ENCODE peak calls at places on chromosomes 4 and X, in eight cellular contexts. U, F, C, P, H, Z, E and N are unnamed samples.

GRCh38 chr4:95243892-95244291 is 304.9 kb downstream of the UNC5C start:
- DNase-seq in U (no peak), F (no peak), C (no peak), P (no peak), H (no peak), Z (no peak), E (no peak), N (no peak)

GRCh38 chrX:153905481-153906095 is 1.1 kb downstream of the AVPR2 start:
- DNase-seq in U (no peak), F (no peak), C (no peak), P (no peak), H (no peak), Z (no peak), E (no peak), N (no peak)

GRCh38 chrX:1535241-1536041 is 1.5 kb downstream of the P2RY8 start:
- DNase-seq in U (no peak), F (no peak), C (no peak), P (no peak), H (no peak), Z (no peak), E (no peak), N (peak)

GRCh38 chr4:108846568-108846967 is 83.7 kb upstream of the ETNPPL start:
- DNase-seq in U (no peak), F (no peak), C (no peak), P (no peak), H (no peak), Z (no peak), E (peak), N (no peak)

GRCh38 chr4:79048878-79049277 is 109.6 kb upstream of the PAQR3 start:
- DNase-seq in U (no peak), F (no peak), C (no peak), P (no peak), H (no peak), Z (no peak), E (no peak), N (no peak)

GRCh38 chrX:148601034-148601433 is 100.6 kb downstream of the AFF2 start:
- DNase-seq in U (no peak), F (peak), C (peak), P (peak), H (no peak), Z (no peak), E (no peak), N (no peak)

GRCh38 chr4:22607382-22607781 is 85.4 kb upstream of the GBA3 start:
- DNase-seq in U (peak), F (peak), C (peak), P (peak), H (no peak), Z (peak), E (peak), N (peak)

GRCh38 chr4:32061916-32062315 is 1341.7 kb downstream of the PCDH7 start:
- DNase-seq in U (no peak), F (no peak), C (no peak), P (no peak), H (no peak), Z (no peak), E (no peak), N (no peak)

GRCh38 chrX:68719904-68720614 is 72.6 kb downstream of the STARD8 start:
- DNase-seq in U (no peak), F (no peak), C (peak), P (no peak), H (no peak), Z (peak), E (no peak), N (no peak)

GRCh38 chr4:62457356-62457755 is 1257.2 kb downstream of the ADGRL3 start:
- DNase-seq in U (no peak), F (no peak), C (peak), P (peak), H (no peak), Z (no peak), E (no peak), N (no peak)

GRCh38 chr4:6761540-6762243 is 20.8 kb upstream of the KIAA0232 start:
- DNase-seq in U (no peak), F (no peak), C (no peak), P (no peak), H (no peak), Z (no peak), E (no peak), N (no peak)

GRCh38 chrX:27966492-27966891 is 14.8 kb downstream of the DCAF8L1 start:
- DNase-seq in U (no peak), F (peak), C (no peak), P (no peak), H (no peak), Z (peak), E (no peak), N (peak)

GRCh38 chr4:10198365-10198764 is 81.8 kb upstream of the WDR1 start:
- DNase-seq in U (no peak), F (no peak), C (peak), P (no peak), H (no peak), Z (no peak), E (no peak), N (peak)

GRCh38 chrX:96480081-96480480 is 204.6 kb upstream of the DIAPH2 start:
- DNase-seq in U (no peak), F (peak), C (no peak), P (no peak), H (no peak), Z (peak), E (peak), N (no peak)

GRCh38 chr4:151015458-151016344 is 617 bp upstream of the LRBA start:
- DNase-seq in U (peak), F (peak), C (peak), P (peak), H (peak), Z (peak), E (peak), N (peak)

GRCh38 chrX:139931646-139932076 is 1.2 kb downstream of the ATP11C start:
- DNase-seq in U (no peak), F (no peak), C (no peak), P (no peak), H (no peak), Z (no peak), E (no peak), N (no peak)

GRCh38 chr4:162586266-162586665 is 422.5 kb upstream of the FSTL5 start:
- DNase-seq in U (no peak), F (no peak), C (no peak), P (no peak), H (no peak), Z (no peak), E (no peak), N (no peak)

GRCh38 chr4:7192252-7193039 is at the start of gene SORCS2:
- DNase-seq in U (peak), F (peak), C (peak), P (peak), H (no peak), Z (peak), E (peak), N (peak)

GRCh38 chr4:189059996-189060570 is 880.6 kb upstream of the FRG1 start:
- DNase-seq in U (no peak), F (no peak), C (peak), P (no peak), H (no peak), Z (no peak), E (no peak), N (no peak)
- H3K27ac ChIP-seq in U (no peak), F (no peak), C (no peak), P (no peak), H (no peak), Z (no peak), E (no peak), N (no peak)

DNA sequence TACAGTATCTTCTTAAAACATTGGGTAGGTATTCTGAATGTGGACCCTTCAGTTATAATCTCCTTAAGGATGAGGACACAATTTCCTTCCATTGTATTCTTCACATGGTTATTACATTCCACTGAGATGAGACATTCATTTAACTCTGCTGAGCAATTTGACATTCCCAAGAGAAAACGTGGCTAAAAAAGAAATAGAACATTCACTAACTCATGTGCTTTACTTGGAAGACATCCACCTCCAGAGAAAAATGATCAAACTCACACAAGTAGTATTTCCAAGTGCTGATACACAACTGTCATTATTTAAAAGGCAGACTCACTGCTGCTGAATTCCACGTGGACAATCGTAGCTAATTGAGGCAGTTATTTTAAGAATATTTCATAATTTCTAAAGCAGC is 227.9 kb upstream of the ANKRD50 start:
- DNase-seq in U (no peak), F (peak), C (peak), P (peak), H (no peak), Z (peak), E (peak), N (no peak)
- H3K27ac ChIP-seq in U (peak), F (no peak), C (no peak), P (no peak), H (no peak), Z (no peak), E (no peak), N (no peak)

GRCh38 chr4:122798917-122799316 is 27.7 kb upstream of the FGF2 start:
- DNase-seq in U (no peak), F (no peak), C (no peak), P (no peak), H (no peak), Z (no peak), E (no peak), N (no peak)
- H3K27ac ChIP-seq in U (no peak), F (no peak), C (no peak), P (no peak), H (no peak), Z (peak), E (peak), N (no peak)

GRCh38 chr4:2266821-2267220 is 4.9 kb upstream of the MXD4 start:
- DNase-seq in U (no peak), F (no peak), C (no peak), P (no peak), H (no peak), Z (no peak), E (no peak), N (no peak)

GRCh38 chr4:2267320-2267811 is 5.5 kb upstream of the MXD4 start:
- DNase-seq in U (no peak), F (no peak), C (no peak), P (no peak), H (no peak), Z (no peak), E (no peak), N (no peak)

GRCh38 chr4:2264481-2265041 is 2.7 kb upstream of the MXD4 start:
- DNase-seq in U (no peak), F (no peak), C (no peak), P (no peak), H (no peak), Z (no peak), E (no peak), N (no peak)

GRCh38 chr4:2265113-2266110 is 3.5 kb upstream of the MXD4 start:
- DNase-seq in U (no peak), F (no peak), C (no peak), P (no peak), H (no peak), Z (no peak), E (no peak), N (no peak)

DNA sequence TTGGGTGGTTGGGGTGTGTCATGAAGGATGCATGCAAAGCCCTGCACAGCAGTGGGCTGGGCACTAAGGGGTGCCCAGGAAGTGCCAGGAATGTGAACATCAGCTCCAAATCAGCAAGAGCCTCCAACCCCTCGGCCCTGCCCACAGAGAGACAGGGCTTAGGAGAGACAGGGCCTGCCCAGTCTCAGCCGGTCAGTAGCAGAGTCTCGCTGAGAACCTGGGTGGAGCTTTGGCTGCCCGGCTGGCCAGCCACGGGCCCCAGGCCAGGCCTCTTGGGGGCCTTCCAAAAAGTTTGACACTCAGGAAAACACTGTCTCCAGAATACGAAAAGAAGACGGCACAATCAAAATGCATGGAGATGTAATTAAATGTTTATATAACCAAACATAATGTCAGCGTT is 4.3 kb upstream of the MXD4 start:
- DNase-seq in U (no peak), F (peak), C (no peak), P (no peak), H (no peak), Z (no peak), E (no peak), N (peak)
- H3K27ac ChIP-seq in U (no peak), F (no peak), C (no peak), P (peak), H (no peak), Z (no peak), E (no peak), N (no peak)

DNA sequence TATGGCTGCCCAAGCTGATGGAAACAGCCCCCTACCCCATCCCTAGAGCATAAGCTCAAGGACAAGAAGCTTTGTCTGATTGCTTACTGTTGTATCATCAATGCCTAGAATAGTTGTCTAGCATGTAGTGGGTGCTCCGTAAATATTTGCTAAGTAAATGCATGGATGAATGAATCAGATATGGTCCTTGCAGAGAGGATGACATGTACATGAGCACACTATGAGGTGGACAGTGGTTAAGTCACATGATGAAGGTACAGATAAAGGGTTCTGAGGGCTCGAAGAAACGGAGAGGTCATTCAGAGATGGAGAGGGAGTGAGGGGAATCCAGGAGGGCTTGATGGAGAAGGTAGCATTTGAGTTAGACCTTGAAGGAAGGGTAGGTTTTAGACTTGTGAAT is 214.2 kb downstream of the RBMX2 start:
- DNase-seq in U (no peak), F (no peak), C (no peak), P (no peak), H (no peak), Z (no peak), E (no peak), N (no peak)
- H3K27ac ChIP-seq in U (no peak), F (no peak), C (no peak), P (no peak), H (no peak), Z (no peak), E (no peak), N (no peak)

DNA sequence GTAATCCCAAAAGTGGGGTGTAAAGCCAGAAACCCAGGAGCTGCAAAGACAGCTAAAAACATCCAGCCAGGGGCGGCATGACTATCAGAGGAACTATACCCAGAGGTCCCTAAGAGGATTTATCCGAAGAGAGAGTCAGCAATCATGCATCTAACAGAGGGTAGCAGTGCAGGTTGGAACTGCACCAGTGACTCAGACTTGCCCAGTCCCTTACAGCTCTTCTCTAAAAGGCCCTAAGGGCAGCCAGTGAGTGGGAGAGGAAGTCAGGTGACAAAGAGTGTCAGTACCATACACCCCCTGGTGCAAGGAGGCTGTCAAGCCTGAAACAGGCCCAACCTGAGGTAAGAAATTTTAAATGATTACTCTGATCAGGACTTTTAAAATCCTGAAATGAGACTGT is 88.1 kb downstream of the CAMK2D start:
- DNase-seq in U (no peak), F (no peak), C (peak), P (peak), H (no peak), Z (no peak), E (peak), N (no peak)
- H3K27ac ChIP-seq in U (no peak), F (no peak), C (no peak), P (no peak), H (no peak), Z (peak), E (no peak), N (no peak)

DNA sequence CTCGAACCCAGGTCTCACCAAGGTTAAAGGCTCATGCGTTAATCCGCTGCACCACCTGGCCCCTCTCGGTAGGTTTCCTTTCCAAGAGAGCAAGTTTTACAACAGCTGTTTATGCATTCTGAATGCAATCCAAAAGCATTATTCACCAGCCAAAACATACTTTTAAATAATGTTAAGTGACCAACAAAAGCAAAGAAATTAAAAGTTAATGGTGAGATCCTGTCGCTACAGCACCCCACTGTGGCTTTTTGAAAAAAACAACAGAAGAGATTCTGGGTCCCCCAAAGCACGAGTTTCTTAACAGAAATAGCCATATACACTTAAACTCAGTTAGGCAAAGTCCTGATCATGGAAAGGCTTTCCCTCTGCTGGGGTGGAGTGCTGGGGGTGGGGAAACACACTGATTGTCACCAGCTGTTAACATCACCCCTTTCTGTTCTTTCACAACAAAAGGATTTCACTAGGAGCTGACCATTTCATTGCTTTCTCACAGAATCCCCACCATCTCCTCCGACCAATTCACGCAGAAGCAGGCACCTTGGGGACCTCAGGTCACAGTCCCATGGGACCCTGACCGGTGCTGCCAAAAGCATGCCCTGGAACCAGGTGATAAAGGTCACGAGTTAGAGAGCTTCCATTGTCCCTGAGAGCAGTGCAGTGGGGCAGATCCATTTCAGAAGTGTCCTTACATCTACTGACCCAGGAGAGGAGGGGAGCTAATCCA is 51.2 kb downstream of the ZNF827 start:
- DNase-seq in U (no peak), F (peak), C (no peak), P (no peak), H (peak), Z (no peak), E (peak), N (no peak)
- H3K27ac ChIP-seq in U (no peak), F (peak), C (no peak), P (no peak), H (peak), Z (no peak), E (peak), N (no peak)

DNA sequence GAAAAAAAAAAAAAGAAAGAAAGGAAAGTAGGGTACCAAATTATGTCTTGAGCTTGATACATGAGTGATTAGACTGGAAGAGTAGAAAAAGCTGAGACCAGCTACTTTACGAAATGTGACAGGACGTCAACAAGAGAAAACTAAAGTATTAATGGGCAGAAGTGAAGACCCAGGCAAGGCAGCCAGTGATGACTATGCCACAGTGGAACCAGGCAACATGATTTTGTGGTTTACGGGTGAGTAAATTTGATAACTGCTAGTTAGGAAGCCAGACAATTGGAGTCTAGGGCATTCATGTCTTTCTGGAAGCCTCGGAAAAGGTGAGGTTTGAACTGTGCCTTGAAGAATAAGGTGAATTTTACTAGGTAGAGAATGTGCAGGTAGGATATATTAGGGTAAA is 326.4 kb downstream of the TENM3 start:
- DNase-seq in U (no peak), F (no peak), C (no peak), P (no peak), H (no peak), Z (no peak), E (no peak), N (no peak)
- H3K27ac ChIP-seq in U (no peak), F (no peak), C (no peak), P (no peak), H (no peak), Z (no peak), E (no peak), N (no peak)